ENCODE peak calls at places on chromosomes 12 and 14, in seven cellular contexts. L is ovary, A is NT2/D1, M is upper lobe of right lung, J is GM23248, S is tibial nerve, C is lung. I is an unnamed sample. For H3K9me3 and H3K27me3, the result is how much of the 10 kb centered on the place peaks cover.

GRCh38 chr14:57391609-57392195 is 1.3 kb downstream of the NAA30 start:
- DNase-seq in M (no peak), S (no peak), L (no peak), J (peak), C (no peak), A (no peak), I (peak)

GRCh38 chr12:51908876-51909592 is 1.7 kb downstream of the ACVRL1 start:
- DNase-seq in S (peak), J (no peak), M (no peak), C (no peak), A (no peak), L (no peak), I (no peak)

GRCh38 chr12:95634622-95635621 is 83.6 kb upstream of the USP44 start:
- DNase-seq in C (no peak), J (no peak), L (no peak), S (no peak), M (no peak), A (no peak), I (no peak)

GRCh38 chr14:96098309-96098998 is 59.3 kb downstream of the C14orf132 start:
- DNase-seq in A (no peak), C (peak), L (no peak), M (peak), J (peak), S (no peak), I (peak)

GRCh38 chr14:99671230-99672224 is 12.6 kb upstream of the CYP46A1 start:
- DNase-seq in J (no peak), C (no peak), S (no peak), L (no peak), A (no peak), M (peak), I (no peak)

GRCh38 chr14:81480741-81481140 is 52.9 kb downstream of the SEL1L start:
- DNase-seq in M (no peak), L (no peak), J (no peak), S (no peak), A (no peak), C (no peak), I (no peak)

GRCh38 chr12:2198088-2198501 is 145.3 kb downstream of the CACNA1C start:
- DNase-seq in M (no peak), S (no peak), L (peak), C (no peak), J (peak), A (peak), I (no peak)

GRCh38 chr14:103925316-103925715 is 2.9 kb upstream of the TDRD9 start:
- DNase-seq in J (no peak), M (no peak), L (no peak), A (no peak), C (no peak), S (no peak), I (no peak)

GRCh38 chr12:100721193-100721592 is 73.4 kb upstream of the ANO4 start:
- DNase-seq in L (no peak), A (no peak), S (no peak), M (no peak), J (no peak), C (no peak), I (no peak)

GRCh38 chr14:22002860-22003284 is 329.3 kb upstream of the OR4E1 start:
- DNase-seq in J (peak), C (no peak), M (no peak), A (no peak), L (no peak), S (no peak), I (peak)

GRCh38 chr12:106074706-106075392 is 63.9 kb downstream of the NUAK1 start:
- DNase-seq in A (no peak), S (no peak), M (no peak), C (no peak), L (no peak), J (no peak), I (no peak)

GRCh38 chr14:25431211-25432076 is 381.5 kb upstream of the STXBP6 start:
- DNase-seq in L (no peak), J (peak), S (no peak), M (no peak), C (no peak), A (peak), I (peak)

GRCh38 chr12:31001581-31002360 is 71.9 kb upstream of the DDX11 start:
- DNase-seq in L (no peak), M (peak), A (no peak), S (no peak), C (no peak), J (no peak), I (no peak)

GRCh38 chr12:6183689-6184441 is 16.3 kb upstream of the CD9 start:
- DNase-seq in J (peak), S (no peak), C (no peak), M (no peak), A (no peak), L (no peak), I (no peak)

GRCh38 chr12:56488041-56488955 is at the start of gene GLS2:
- DNase-seq in S (peak), J (peak), L (peak), C (peak), M (peak), A (peak), I (peak)

GRCh38 chr12:106114084-106115068 is 24.4 kb downstream of the NUAK1 start:
- DNase-seq in J (peak), M (no peak), S (no peak), L (peak), A (no peak), C (no peak), I (no peak)

GRCh38 chr14:50957296-50957695 is 13.0 kb upstream of the PYGL start:
- DNase-seq in A (no peak), M (no peak), J (peak), L (no peak), C (no peak), S (no peak), I (no peak)

GRCh38 chr12:59155448-59155847 is 235.1 kb upstream of the LRIG3 start:
- DNase-seq in A (no peak), L (no peak), J (no peak), M (no peak), C (no peak), S (no peak), I (no peak)

GRCh38 chr12:108666326-108666995 is 32.8 kb upstream of the SELPLG start:
- DNase-seq in S (no peak), M (no peak), L (no peak), J (peak), A (no peak), C (no peak), I (no peak)

GRCh38 chr14:94181835-94182234 is 7.7 kb downstream of the PPP4R4 start:
- DNase-seq in J (no peak), S (no peak), L (no peak), M (no peak), A (no peak), C (no peak), I (no peak)

GRCh38 chr14:91119556-91120311 is 5.9 kb downstream of the DGLUCY start:
- DNase-seq in C (no peak), A (no peak), M (no peak), S (no peak), J (peak), L (no peak), I (no peak)

GRCh38 chr12:100398307-100398706 is 41.4 kb downstream of the SLC17A8 start:
- DNase-seq in J (no peak), L (no peak), S (no peak), C (peak), A (no peak), M (no peak), I (no peak)

GRCh38 chr14:96067985-96068930 is 29.1 kb downstream of the C14orf132 start:
- DNase-seq in S (no peak), M (no peak), L (no peak), J (no peak), A (no peak), C (no peak), I (no peak)

GRCh38 chr14:65131176-65131765 is 29.0 kb upstream of the MAX start:
- DNase-seq in A (no peak), L (no peak), J (peak), S (no peak), M (no peak), C (no peak), I (no peak)

GRCh38 chr14:63174760-63175191 is 29.5 kb upstream of the RHOJ start:
- DNase-seq in S (no peak), M (no peak), C (no peak), A (peak), J (peak), L (no peak), I (peak)

GRCh38 chr14:81589381-81590065 is 55.9 kb upstream of the SEL1L start:
- DNase-seq in J (peak), A (no peak), L (no peak), C (no peak), S (no peak), M (no peak), I (peak)

GRCh38 chr14:47863441-47863840 is 188.0 kb upstream of the MDGA2 start:
- DNase-seq in A (no peak), M (no peak), L (no peak), S (no peak), J (no peak), C (no peak), I (no peak)

GRCh38 chr12:1439687-1440086 is 154.7 kb downstream of the FBXL14 start:
- DNase-seq in A (no peak), C (no peak), J (no peak), S (no peak), L (no peak), M (no peak), I (no peak)

GRCh38 chr14:71776463-71777359 is 155.5 kb upstream of the RGS6 start:
- DNase-seq in A (peak), C (no peak), J (peak), S (no peak), L (no peak), M (no peak), I (no peak)

GRCh38 chr14:67663633-67664032 is 10.8 kb downstream of the VTI1B start:
- DNase-seq in J (no peak), M (no peak), L (no peak), C (no peak), S (no peak), A (no peak), I (no peak)

GRCh38 chr12:128796439-128797118 is 27.2 kb downstream of the SLC15A4 start:
- DNase-seq in M (peak), L (no peak), J (no peak), S (no peak), A (no peak), C (no peak), I (no peak)

GRCh38 chr14:54170301-54170700 is 213.7 kb upstream of the BMP4 start:
- DNase-seq in L (no peak), M (no peak), A (no peak), S (no peak), C (no peak), J (no peak), I (no peak)

GRCh38 chr14:93549578-93549977 is 118.8 kb downstream of the UNC79 start:
- DNase-seq in J (no peak), A (no peak), M (no peak), L (no peak), C (no peak), S (no peak), I (no peak)

GRCh38 chr14:56005580-56006053 is 112.6 kb upstream of the PELI2 start:
- DNase-seq in L (peak), A (no peak), M (no peak), C (no peak), S (no peak), J (peak), I (no peak)

GRCh38 chr12:1869145-1869544 is 48.8 kb downstream of the LRTM2 start:
- DNase-seq in J (no peak), L (no peak), M (no peak), C (no peak), A (no peak), S (no peak), I (no peak)

GRCh38 chr12:130459916-130460315 is 122.2 kb downstream of the PIWIL1 start:
- DNase-seq in S (no peak), J (no peak), L (no peak), C (no peak), A (no peak), M (no peak), I (no peak)

GRCh38 chr14:57574617-57575288 is 81.1 kb upstream of the CCDC198 start:
- DNase-seq in J (no peak), M (no peak), S (no peak), C (no peak), A (no peak), L (no peak), I (no peak)

GRCh38 chr14:59529189-59529588 is 44.9 kb downstream of the JKAMP start:
- DNase-seq in C (no peak), M (no peak), J (no peak), A (no peak), S (no peak), L (no peak), I (no peak)

GRCh38 chr14:56175773-56176172 is 57.6 kb downstream of the PELI2 start:
- DNase-seq in J (no peak), M (no peak), S (no peak), C (no peak), L (no peak), A (no peak), I (no peak)

GRCh38 chr14:20179218-20179617 is 11.5 kb upstream of the OR11G2 start:
- DNase-seq in S (no peak), A (no peak), L (no peak), J (no peak), C (no peak), M (no peak), I (peak)

GRCh38 chr14:20179880-20180279 is 10.8 kb upstream of the OR11G2 start:
- DNase-seq in L (no peak), A (no peak), C (no peak), M (no peak), J (no peak), S (no peak), I (no peak)

GRCh38 chr14:20184181-20184580 is 6.5 kb upstream of the OR11G2 start:
- DNase-seq in J (peak), L (no peak), C (no peak), A (no peak), S (no peak), M (no peak), I (no peak)
- H3K9me3 ChIP-seq in J (under half), L (under half), C (under half), A (under half), S (under half), M (under half), I (under half)

GRCh38 chr12:13104403-13104802 is 936 bp upstream of the GSG1 start:
- DNase-seq in L (no peak), J (no peak), C (no peak), A (no peak), S (no peak), M (no peak), I (no peak)
- H3K27me3 ChIP-seq in L (under half), J (under half), C (under half), A (under half), S (under half), M (under half), I (under half)

DNA sequence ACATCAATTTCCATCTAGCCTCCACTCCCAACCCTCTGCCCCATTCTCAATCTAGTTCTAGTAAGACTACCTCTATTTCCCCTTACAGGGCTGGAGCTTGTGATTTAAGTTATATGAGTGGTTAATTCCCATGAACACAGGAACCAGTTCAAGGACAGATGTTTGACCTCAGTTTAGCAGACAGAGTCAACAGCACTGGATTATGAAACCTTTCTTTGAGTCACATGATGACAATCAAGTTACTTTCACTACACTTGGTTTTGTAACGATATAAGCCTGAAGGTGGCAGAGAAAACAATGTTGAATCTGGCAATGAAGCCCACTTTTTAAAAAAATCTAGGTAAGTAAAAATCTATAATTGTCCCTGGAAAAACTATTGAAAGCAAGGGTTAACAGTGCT is 1646.2 kb upstream of the FLRT2 start:
- DNase-seq in C (no peak), J (no peak), M (no peak), S (no peak), A (no peak), L (no peak), I (no peak)
- H3K9me3 ChIP-seq in C (under half), J (under half), M (under half), S (under half), A (under half), L (under half), I (under half)

GRCh38 chr14:39875028-39875427 is 442.8 kb upstream of the FBXO33 start:
- DNase-seq in M (no peak), L (no peak), J (no peak), A (no peak), C (no peak), S (no peak), I (no peak)
- H3K27me3 ChIP-seq in M (under half), L (under half), J (under half), A (under half), C (under half), S (under half), I (under half)

DNA sequence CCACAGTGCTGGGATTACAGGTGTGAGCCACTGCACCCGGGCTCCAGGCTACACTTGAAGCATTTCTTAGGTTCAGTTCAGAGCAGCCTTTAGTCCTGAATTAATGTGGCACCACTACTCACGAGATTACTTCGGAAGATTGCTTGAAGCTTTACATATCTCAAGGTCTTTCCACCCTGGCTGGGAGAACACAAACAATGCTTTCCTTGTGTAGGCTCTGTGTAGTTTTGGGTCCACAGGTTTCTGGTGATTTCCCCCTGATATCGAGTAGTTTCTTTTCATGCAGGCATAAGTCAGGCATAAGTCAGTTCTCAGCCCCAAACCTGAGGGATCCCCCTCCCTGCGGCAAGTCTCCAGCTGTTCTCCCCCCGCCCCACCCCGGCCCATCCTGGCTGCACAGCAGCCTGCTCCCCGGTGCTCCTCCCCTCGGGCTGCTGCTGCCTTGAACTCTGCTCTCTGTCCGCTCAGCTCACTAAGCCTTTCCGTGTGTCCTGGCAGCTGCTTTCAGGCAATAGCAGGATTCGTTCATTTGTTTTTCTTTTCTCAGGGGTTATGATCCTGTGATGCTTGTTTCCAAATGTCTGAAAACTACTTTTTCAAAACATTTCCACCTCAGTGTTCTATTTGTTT is 417.7 kb downstream of the TMEM121 start:
- DNase-seq in A (no peak), S (no peak), M (no peak), L (no peak), C (peak), J (no peak), I (peak)
- H3K9me3 ChIP-seq in A (under half), S (under half), M (under half), L (under half), C (under half), J (under half), I (under half)

GRCh38 chr12:53967451-53968059 is 5.4 kb upstream of the HOXC11 start:
- DNase-seq in C (no peak), S (no peak), A (no peak), M (no peak), J (no peak), L (no peak), I (no peak)
- H3K27me3 ChIP-seq in C (under half), S (under half), A (half or more), M (half or more), J (half or more), L (under half), I (under half)

I was measured in testis.